ENCODE peak calls at places on chromosomes 16 and 17, in six cellular contexts. I, J, N, L, C and T are unnamed samples.

GRCh38 chr17:20196314-20196713 is 187.2 kb downstream of the SPECC1 start:
- DNase-seq in I (no peak), J (no peak), N (no peak), L (no peak), C (no peak), T (no peak)

GRCh38 chr16:57953857-57954256 is 17.1 kb downstream of the CNGB1 start:
- DNase-seq in I (no peak), J (no peak), N (no peak), L (no peak), C (no peak), T (no peak)

GRCh38 chr17:1043601-1044251 is 46.8 kb downstream of the TIMM22 start:
- DNase-seq in I (no peak), J (no peak), N (peak; percentile 83), L (no peak), C (no peak), T (no peak)

GRCh38 chr17:19762515-19762961 is 14.4 kb upstream of the ALDH3A1 start:
- DNase-seq in I (peak; percentile 84), J (peak; percentile 50), N (peak; percentile 77), L (peak; percentile 77), C (peak; percentile 35), T (no peak)

GRCh38 chr17:18981642-18982424 is 22.7 kb downstream of the FAM83G start:
- DNase-seq in I (peak; percentile 75), J (no peak), N (no peak), L (peak; percentile 85), C (no peak), T (no peak)

GRCh38 chr16:10729649-10730048 is 14.0 kb upstream of the NUBP1 start:
- DNase-seq in I (no peak), J (peak; percentile 57), N (no peak), L (no peak), C (no peak), T (no peak)

GRCh38 chr16:3095869-3096268 is 3.2 kb downstream of the ZSCAN10 start:
- DNase-seq in I (no peak), J (no peak), N (no peak), L (peak; percentile 26), C (peak; percentile 47), T (no peak)

GRCh38 chr16:16096161-16096857 is 127.0 kb downstream of the ABCC6 start:
- DNase-seq in I (no peak), J (peak; percentile 82), N (no peak), L (peak; percentile 48), C (no peak), T (peak; percentile 51)

GRCh38 chr17:33292184-33292980 is 713 bp downstream of the ASIC2 start:
- DNase-seq in I (peak; percentile 60), J (no peak), N (peak; percentile 8), L (no peak), C (no peak), T (no peak)

GRCh38 chr16:48053346-48053745 is 102.4 kb downstream of the ABCC12 start:
- DNase-seq in I (no peak), J (no peak), N (peak; percentile 21), L (no peak), C (no peak), T (peak; percentile 32)

GRCh38 chr16:64089697-64090096 is 1032.2 kb downstream of the CDH11 start:
- DNase-seq in I (no peak), J (no peak), N (no peak), L (no peak), C (no peak), T (no peak)

GRCh38 chr16:6349725-6350124 is 982.9 kb upstream of the RBFOX1 start:
- DNase-seq in I (no peak), J (no peak), N (no peak), L (no peak), C (no peak), T (no peak)

GRCh38 chr17:45438931-45439610 is 6.4 kb upstream of the ARHGAP27 start:
- DNase-seq in I (peak; percentile 48), J (no peak), N (no peak), L (no peak), C (no peak), T (no peak)

GRCh38 chr16:17414421-17414820 is 56.3 kb downstream of the XYLT1 start:
- DNase-seq in I (no peak), J (no peak), N (no peak), L (no peak), C (no peak), T (no peak)

GRCh38 chr16:81201267-81201666 is 37.2 kb upstream of the BCO1 start:
- DNase-seq in I (no peak), J (no peak), N (no peak), L (peak; percentile 12), C (no peak), T (no peak)

GRCh38 chr16:49596699-49597291 is 223.2 kb downstream of the C16orf78 start:
- DNase-seq in I (no peak), J (no peak), N (no peak), L (no peak), C (no peak), T (no peak)

GRCh38 chr16:25747160-25747758 is 55.5 kb downstream of the HS3ST4 start:
- DNase-seq in I (no peak), J (no peak), N (no peak), L (no peak), C (no peak), T (no peak)

GRCh38 chr17:67633751-67634191 is 84.0 kb upstream of the NOL11 start:
- DNase-seq in I (no peak), J (no peak), N (peak; percentile 23), L (no peak), C (no peak), T (no peak)

GRCh38 chr17:63542942-63543821 is 7.1 kb upstream of the DCAF7 start:
- DNase-seq in I (peak; percentile 76), J (no peak), N (no peak), L (peak; percentile 87), C (no peak), T (no peak)

GRCh38 chr16:11586375-11586855 is 304 bp downstream of the LITAF start:
- DNase-seq in I (no peak), J (no peak), N (no peak), L (no peak), C (no peak), T (no peak)

DNA sequence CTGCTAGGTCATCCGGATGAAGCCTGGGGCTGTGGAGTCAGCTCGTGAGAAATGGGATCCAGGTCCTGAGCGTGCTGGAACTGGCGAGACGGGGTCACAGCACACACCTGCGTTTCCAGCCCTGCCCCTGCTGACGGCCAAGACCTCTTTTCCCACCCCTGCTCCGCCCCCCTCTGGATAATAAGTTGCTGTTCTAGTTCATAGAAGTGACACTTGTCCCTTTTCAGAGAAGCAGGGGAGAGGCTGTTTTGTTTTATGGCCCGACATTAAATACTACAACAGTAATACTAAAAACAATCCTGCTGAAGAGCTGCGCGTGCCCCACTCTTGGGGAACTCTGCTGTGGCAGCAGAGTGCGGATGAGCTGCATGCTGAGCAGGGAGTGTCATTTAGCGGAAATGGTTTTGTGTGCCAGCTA is 92.7 kb downstream of the RPTOR start:
- DNase-seq in I (no peak), J (no peak), N (no peak), L (no peak), C (no peak), T (no peak)
- H3K27ac ChIP-seq in I (no peak overlapping the region), J (no peak overlapping the region), N (no peak overlapping the region), L (no peak overlapping the region), C (no peak overlapping the region), T (no peak overlapping the region)

GRCh38 chr17:5097101-5097834 is 14.4 kb downstream of the ZNF232 start:
- DNase-seq in I (peak; percentile 79), J (no peak), N (peak; percentile 72), L (peak; percentile 66), C (peak; percentile 16), T (no peak)

GRCh38 chr17:5100832-5101231 is 10.8 kb downstream of the ZNF232 start:
- DNase-seq in I (no peak), J (no peak), N (no peak), L (no peak), C (no peak), T (no peak)

DNA sequence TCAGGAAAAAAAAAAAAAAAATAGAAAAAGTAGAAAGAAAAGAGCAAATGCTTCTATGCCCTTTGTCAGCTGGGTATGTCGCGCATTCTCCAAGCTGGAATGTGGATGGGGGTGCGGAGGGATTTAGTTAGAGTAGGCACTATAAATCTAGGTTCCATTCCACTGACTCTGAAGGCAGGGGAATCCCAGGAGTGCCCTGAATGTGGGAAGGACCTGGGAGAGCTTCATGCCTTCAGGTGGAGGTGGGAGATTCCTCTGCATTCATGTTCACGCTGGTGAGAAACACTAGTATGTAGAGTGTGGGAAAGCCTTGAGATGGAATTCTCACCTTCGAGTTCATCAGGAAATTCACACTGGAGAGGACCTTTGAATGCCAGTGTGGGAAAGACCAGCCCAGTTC is 12.4 kb downstream of the ZNF232 start:
- DNase-seq in I (no peak), J (no peak), N (no peak), L (no peak), C (no peak), T (no peak)
- H3K9me3 ChIP-seq in I (no peaks in the 10 kb centered on the region), J (peaks cover 34% of the 10 kb centered on the region), N (peaks cover 31% of the 10 kb centered on the region), L (peaks cover 15% of the 10 kb centered on the region), C (peaks cover 31% of the 10 kb centered on the region), T (peaks cover 72% of the 10 kb centered on the region)

GRCh38 chr16:4115209-4115940 is 867 bp downstream of the ADCY9 start:
- DNase-seq in I (peak; percentile 83), J (no peak), N (peak; percentile 67), L (peak; percentile 74), C (peak; percentile 26), T (peak; percentile 52)

GRCh38 chr16:4115941-4116327 is 308 bp downstream of the ADCY9 start:
- DNase-seq in I (no peak), J (no peak), N (no peak), L (no peak), C (no peak), T (no peak)

GRCh38 chr16:4113358-4114256 is 2.6 kb downstream of the ADCY9 start:
- DNase-seq in I (no peak), J (no peak), N (no peak), L (no peak), C (no peak), T (no peak)

GRCh38 chr16:4116328-4117249 is at the start of gene ADCY9:
- DNase-seq in I (peak; percentile 92), J (no peak), N (peak; percentile 88), L (peak; percentile 87), C (peak; percentile 75), T (no peak)

GRCh38 chr16:4114257-4115208 is 1.7 kb downstream of the ADCY9 start:
- DNase-seq in I (no peak), J (no peak), N (peak; percentile 25), L (no peak), C (no peak), T (no peak)
- H3K27me3 ChIP-seq in I (no peaks in the 10 kb centered on the region), J (no peaks in the 10 kb centered on the region), N (no peaks in the 10 kb centered on the region), L (no peaks in the 10 kb centered on the region), C (no peaks in the 10 kb centered on the region), T (no peaks in the 10 kb centered on the region)

DNA sequence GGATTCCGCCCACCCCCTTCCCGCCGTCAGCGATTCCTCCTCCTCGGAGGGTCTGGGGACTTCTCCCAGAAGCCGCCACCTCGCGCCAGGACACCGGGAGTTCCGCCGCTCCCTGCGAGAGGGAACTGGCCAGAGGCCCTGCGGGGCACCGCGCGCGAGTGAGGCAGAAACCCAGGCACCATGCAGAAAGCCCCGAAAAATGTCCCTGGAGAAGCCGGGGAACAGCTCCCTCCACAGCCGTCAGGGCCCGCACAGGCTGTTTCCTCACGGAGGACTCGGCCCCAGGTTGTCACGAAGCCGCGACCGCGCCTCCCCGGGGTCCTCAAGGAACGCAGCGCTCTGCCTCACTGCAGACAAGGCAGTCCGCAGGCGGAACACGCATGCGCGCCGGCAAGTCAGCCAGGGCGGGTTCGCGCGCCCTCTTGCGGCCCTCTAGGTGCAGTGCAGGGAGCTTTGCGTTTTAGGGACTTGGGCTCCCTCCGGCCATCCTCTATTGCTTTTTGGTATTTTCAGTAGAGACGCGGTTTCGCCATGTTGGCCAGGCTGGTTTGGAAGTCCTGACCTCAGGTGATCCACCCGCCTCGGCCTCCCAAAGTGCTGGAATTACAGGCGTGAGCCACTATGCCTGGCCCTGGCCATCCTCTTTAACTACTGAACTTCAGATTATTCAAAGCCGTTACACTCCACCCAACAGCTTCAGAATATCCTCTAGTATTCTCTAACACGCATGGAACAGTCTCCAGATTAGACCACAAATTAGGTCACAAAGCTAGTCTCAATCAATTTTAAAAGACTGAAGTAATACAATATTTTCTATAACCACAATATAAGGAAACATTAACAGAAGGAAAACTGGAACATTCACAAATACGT is 20.3 kb upstream of the ZNF287 start:
- DNase-seq in I (peak; percentile 97), J (peak; percentile 82), N (peak; percentile 94), L (peak; percentile 95), C (peak; percentile 93), T (peak; percentile 67)
- H3K27ac ChIP-seq in I (peak overlapping the region; percentile 26), J (peak overlapping the region; percentile 82), N (peak overlapping the region; percentile 83), L (no peak overlapping the region), C (no peak overlapping the region), T (no peak overlapping the region)